ENCODE peak calls at places on chromosomes 11 and 22, in eight cellular contexts. H, J, C, Z, F, E, S and I are unnamed samples.

GRCh38 chr11:61919113-61919840 is 1.9 kb upstream of the RAB3IL1 start:
- DNase-seq in H (no peak), J (no peak), C (no peak), Z (no peak), F (no peak), E (peak; percentile 19), S (no peak), I (no peak)

GRCh38 chr22:36770116-36770945 is 5.6 kb downstream of the IFT27 start:
- DNase-seq in H (no peak), J (no peak), C (no peak), Z (no peak), F (no peak), E (peak; percentile 68), S (no peak), I (no peak)

GRCh38 chr11:71223081-71223405 is 29.3 kb downstream of the SHANK2 start:
- DNase-seq in H (no peak), J (no peak), C (no peak), Z (no peak), F (no peak), E (no peak), S (no peak), I (no peak)

GRCh38 chr11:126647735-126648134 is 292.2 kb downstream of the ST3GAL4 start:
- DNase-seq in H (peak; percentile 95), J (peak; percentile 92), C (peak; percentile 68), Z (no peak), F (peak; percentile 91), E (no peak), S (no peak), I (peak; percentile 54)

GRCh38 chr11:61833478-61833877 is 5.4 kb downstream of the FADS2 start:
- DNase-seq in H (no peak), J (no peak), C (no peak), Z (no peak), F (no peak), E (no peak), S (no peak), I (no peak)

GRCh38 chr11:65416341-65417185 is 6.0 kb upstream of the NEAT1 start:
- DNase-seq in H (peak; percentile 89), J (peak; percentile 81), C (peak; percentile 35), Z (peak; percentile 88), F (peak; percentile 84), E (peak; percentile 98), S (peak; percentile 96), I (peak; percentile 84)

GRCh38 chr22:48342016-48342415 is 1485.7 kb downstream of the BRD1 start:
- DNase-seq in H (no peak), J (no peak), C (no peak), Z (no peak), F (no peak), E (peak; percentile 33), S (no peak), I (no peak)

GRCh38 chr11:117075186-117075585 is 23.0 kb downstream of the SIK3 start:
- DNase-seq in H (peak; percentile 41), J (peak; percentile 30), C (no peak), Z (no peak), F (peak; percentile 42), E (no peak), S (no peak), I (no peak)

GRCh38 chr22:48350456-48350855 is 1477.2 kb downstream of the BRD1 start:
- DNase-seq in H (no peak), J (no peak), C (no peak), Z (no peak), F (no peak), E (peak; percentile 37), S (no peak), I (no peak)

GRCh38 chr11:2740275-2740940 is 40.6 kb upstream of the KCNQ1OT1 start:
- DNase-seq in H (no peak), J (no peak), C (no peak), Z (no peak), F (no peak), E (no peak), S (no peak), I (no peak)

GRCh38 chr11:23570828-23571227 is 710.6 kb upstream of the CCDC179 start:
- DNase-seq in H (peak; percentile 48), J (peak; percentile 81), C (peak; percentile 49), Z (no peak), F (peak; percentile 81), E (no peak), S (no peak), I (no peak)

GRCh38 chr11:69010964-69011623 is 2.0 kb downstream of the MRGPRF start:
- DNase-seq in H (peak; percentile 94), J (peak; percentile 91), C (no peak), Z (no peak), F (peak; percentile 90), E (peak; percentile 99), S (no peak), I (peak; percentile 72)

GRCh38 chr11:115462004-115462541 is 42.1 kb downstream of the CADM1 start:
- DNase-seq in H (no peak), J (no peak), C (no peak), Z (no peak), F (no peak), E (no peak), S (no peak), I (no peak)

GRCh38 chr22:39244073-39244495 is 698 bp downstream of the PDGFB start:
- DNase-seq in H (peak; percentile 24), J (peak; percentile 28), C (no peak), Z (no peak), F (peak; percentile 37), E (no peak), S (peak; percentile 30), I (no peak)

GRCh38 chr11:44632466-44633123 is 67.1 kb downstream of the CD82 start:
- DNase-seq in H (peak; percentile 55), J (no peak), C (no peak), Z (no peak), F (peak; percentile 43), E (peak; percentile 78), S (peak; percentile 32), I (no peak)

GRCh38 chr11:122002926-122003325 is 113.1 kb downstream of the BLID start:
- DNase-seq in H (no peak), J (no peak), C (no peak), Z (no peak), F (no peak), E (no peak), S (no peak), I (no peak)

GRCh38 chr22:25136953-25137576 is 62.6 kb upstream of the CRYBB3 start:
- DNase-seq in H (no peak), J (no peak), C (no peak), Z (no peak), F (no peak), E (no peak), S (no peak), I (no peak)

GRCh38 chr11:93476796-93477195 is 66.4 kb downstream of the SMCO4 start:
- DNase-seq in H (peak; percentile 76), J (peak; percentile 79), C (peak; percentile 3), Z (no peak), F (peak; percentile 74), E (no peak), S (no peak), I (peak; percentile 5)

GRCh38 chr22:48224332-48224731 is 1461.9 kb downstream of the TBC1D22A start:
- DNase-seq in H (no peak), J (no peak), C (no peak), Z (no peak), F (no peak), E (no peak), S (no peak), I (no peak)

GRCh38 chr11:74714904-74715303 is 16.3 kb downstream of the CHRDL2 start:
- DNase-seq in H (no peak), J (no peak), C (no peak), Z (no peak), F (no peak), E (no peak), S (no peak), I (no peak)

GRCh38 chr11:73465019-73465675 is 88.9 kb downstream of the RELT start:
- DNase-seq in H (peak; percentile 47), J (no peak), C (no peak), Z (no peak), F (no peak), E (no peak), S (no peak), I (no peak)

GRCh38 chr11:11056316-11056715 is 198.5 kb upstream of the ZBED5 start:
- DNase-seq in H (no peak), J (no peak), C (no peak), Z (no peak), F (no peak), E (no peak), S (no peak), I (no peak)

GRCh38 chr11:46386674-46387073 is 4.9 kb downstream of the CHRM4 start:
- DNase-seq in H (peak; percentile 75), J (peak; percentile 45), C (no peak), Z (no peak), F (peak; percentile 86), E (no peak), S (no peak), I (peak; percentile 30)

GRCh38 chr11:93542753-93543246 is 391 bp downstream of the SMCO4 start:
- DNase-seq in H (peak; percentile 60), J (peak; percentile 14), C (no peak), Z (peak; percentile 6), F (no peak), E (peak; percentile 85), S (no peak), I (no peak)

GRCh38 chr22:35493074-35493473 is 47.6 kb upstream of the RASD2 start:
- DNase-seq in H (no peak), J (no peak), C (no peak), Z (no peak), F (no peak), E (no peak), S (no peak), I (no peak)

GRCh38 chr11:134153147-134153905 is 70.4 kb downstream of the NCAPD3 start:
- DNase-seq in H (no peak), J (no peak), C (no peak), Z (no peak), F (no peak), E (no peak), S (no peak), I (no peak)

GRCh38 chr11:67508486-67509121 is 642 bp upstream of the CDK2AP2 start:
- DNase-seq in H (peak; percentile 100), J (peak; percentile 96), C (peak; percentile 90), Z (peak; percentile 100), F (peak; percentile 98), E (peak; percentile 99), S (peak; percentile 99), I (peak; percentile 98)